ENCODE peak calls at places on chromosomes 16 and 17, in six cellular contexts. O, U, J, R, W and M are unnamed samples.

GRCh38 chr17:77914440-77915254 is 43.9 kb upstream of the TNRC6C start:
- DNase-seq in U (peak), J (no peak), W (no peak), O (no peak), R (no peak), M (no peak)

GRCh38 chr17:50533185-50533584 is 650 bp downstream of the EPN3 start:
- DNase-seq in U (no peak), J (no peak), O (no peak), R (peak), W (no peak), M (no peak)

GRCh38 chr16:24721830-24722238 is 7.6 kb upstream of the TNRC6A start:
- DNase-seq in J (no peak), O (peak), R (peak), U (no peak), W (no peak), M (no peak)

GRCh38 chr17:38528101-38528500 is 77.7 kb downstream of the SRCIN1 start:
- DNase-seq in R (no peak), W (no peak), O (no peak), J (no peak), U (no peak), M (no peak)

GRCh38 chr16:24973771-24974461 is 41.3 kb downstream of the ARHGAP17 start:
- DNase-seq in U (no peak), J (no peak), R (no peak), O (no peak), W (no peak), M (no peak)

GRCh38 chr16:59060212-59060611 is 326.1 kb upstream of the GOT2 start:
- DNase-seq in O (no peak), R (no peak), J (no peak), W (peak), U (no peak), M (no peak)

GRCh38 chr16:66970775-66971725 is 10.0 kb downstream of the CES3 start:
- DNase-seq in U (no peak), W (peak), O (no peak), R (no peak), J (no peak), M (no peak)

GRCh38 chr17:76161113-76161512 is 20.1 kb upstream of the FOXJ1 start:
- DNase-seq in R (no peak), U (no peak), O (no peak), W (no peak), J (no peak), M (no peak)

GRCh38 chr17:7380855-7381683 is at the start of gene TNK1:
- DNase-seq in W (no peak), U (no peak), J (no peak), R (no peak), O (no peak), M (no peak)

GRCh38 chr17:28985950-28986713 is 19.7 kb downstream of the SEZ6 start:
- DNase-seq in R (no peak), W (no peak), O (no peak), U (no peak), J (no peak), M (no peak)

GRCh38 chr17:64171041-64171440 is 41.1 kb upstream of the ERN1 start:
- DNase-seq in U (no peak), O (no peak), W (no peak), J (no peak), R (no peak), M (no peak)

GRCh38 chr17:36183811-36184765 is 7.7 kb upstream of the TBC1D3B start:
- DNase-seq in U (no peak), J (no peak), O (no peak), W (no peak), R (peak), M (no peak)
- H3K4me3 ChIP-seq in U (peak), J (no peak), O (peak), W (no peak), R (no peak), M (no peak)

GRCh38 chr16:3876160-3876559 is 4.4 kb downstream of the CREBBP start:
- DNase-seq in R (no peak), W (no peak), O (no peak), J (no peak), U (no peak), M (no peak)

GRCh38 chr16:3873482-3874173 is 6.9 kb downstream of the CREBBP start:
- DNase-seq in J (no peak), W (peak), R (no peak), U (no peak), O (no peak), M (no peak)

GRCh38 chr16:3876695-3877094 is 3.8 kb downstream of the CREBBP start:
- DNase-seq in R (no peak), J (no peak), O (no peak), W (peak), U (no peak), M (no peak)

GRCh38 chr16:3874242-3874641 is 6.3 kb downstream of the CREBBP start:
- DNase-seq in U (no peak), J (no peak), O (no peak), R (no peak), W (no peak), M (no peak)

DNA sequence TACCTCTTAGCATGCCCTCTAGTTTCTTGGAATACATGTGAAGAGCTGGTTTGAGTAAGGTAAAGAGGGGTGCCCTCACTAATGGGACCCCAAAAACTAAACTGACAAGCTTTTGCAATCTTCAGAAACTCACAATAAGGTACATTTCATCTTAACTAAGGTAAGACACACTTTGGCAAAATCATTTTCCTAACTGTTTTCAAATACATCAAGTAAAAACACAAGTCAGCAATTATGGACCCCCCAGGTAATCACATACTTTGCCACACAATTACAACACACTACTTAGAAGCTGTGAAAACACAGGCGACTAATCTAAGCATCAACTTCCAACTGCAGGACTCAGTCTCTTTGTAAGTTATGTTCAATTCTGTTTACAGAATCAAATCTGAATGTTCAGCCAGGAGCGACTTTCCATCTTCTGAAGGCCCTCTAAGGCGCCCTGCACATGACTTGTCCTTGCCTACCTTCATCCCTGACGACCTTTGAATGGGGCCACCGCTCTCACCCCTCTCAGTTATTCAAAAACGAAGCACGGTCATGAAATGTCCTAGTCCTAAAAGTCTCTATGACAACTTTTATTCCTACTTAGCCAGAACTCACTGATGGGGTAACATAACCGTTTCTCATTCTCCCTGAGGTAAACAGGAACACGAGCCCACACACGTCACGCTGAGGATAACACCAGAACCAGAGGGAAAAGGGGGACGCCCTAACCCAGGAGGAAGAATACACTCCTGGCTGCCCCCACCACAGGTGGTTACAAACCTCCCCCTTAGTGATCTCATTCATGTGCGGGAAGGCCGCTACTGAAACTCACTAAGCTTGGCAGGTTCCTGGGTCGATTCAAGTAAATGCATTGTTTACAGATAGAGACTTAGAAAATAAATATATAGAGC is 5.5 kb downstream of the CREBBP start:
- DNase-seq in W (no peak), J (no peak), U (no peak), R (no peak), O (no peak), M (no peak)
- H3K4me3 ChIP-seq in W (no peak), J (no peak), U (no peak), R (no peak), O (no peak), M (no peak)

DNA sequence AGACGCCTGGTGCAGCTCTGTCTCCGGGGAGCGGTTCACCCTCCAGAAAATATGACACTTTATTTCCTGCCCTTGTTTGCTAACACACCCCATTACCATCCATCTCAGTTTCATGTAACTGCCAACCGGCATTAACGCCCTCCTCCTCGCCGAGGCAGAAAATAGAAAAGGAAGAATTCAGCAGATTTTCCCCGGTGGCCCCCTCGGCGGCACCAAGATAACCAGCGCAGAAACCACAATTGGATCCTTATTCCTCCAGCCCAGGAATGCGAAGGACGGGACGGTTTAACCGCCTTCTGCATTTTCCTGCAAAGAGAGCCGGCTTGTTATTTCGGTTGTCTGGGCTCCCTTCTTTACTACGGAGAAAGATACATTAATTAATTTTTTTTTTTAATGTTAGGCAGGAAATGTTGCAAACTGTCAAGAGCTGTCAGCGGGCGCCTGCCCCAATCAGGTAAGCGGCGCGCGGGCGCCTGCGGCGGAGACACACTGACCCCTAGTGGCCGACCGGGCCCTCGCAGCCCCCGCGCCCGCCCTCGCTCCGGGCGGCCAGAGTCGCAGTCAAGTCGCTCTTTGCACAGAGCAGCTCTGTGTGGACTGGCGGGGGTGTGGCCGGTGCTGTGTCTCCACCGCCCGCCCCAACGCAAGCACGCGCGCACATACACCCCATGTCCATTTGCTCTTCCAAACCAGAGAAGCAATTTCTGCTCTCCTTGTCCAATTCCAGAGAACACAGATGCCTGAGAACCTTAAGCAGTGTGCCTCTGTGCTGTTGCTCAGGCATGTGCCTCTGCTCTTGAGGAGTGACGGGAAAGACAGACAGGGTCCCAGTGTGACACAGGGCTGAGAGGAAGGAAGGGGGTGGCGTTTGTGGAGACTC is 53.6 kb downstream of the C17orf67 start:
- DNase-seq in J (peak), U (peak), W (peak), O (peak), R (peak), M (peak)
- H3K4me3 ChIP-seq in J (no peak), U (peak), W (peak), O (peak), R (peak), M (peak)

GRCh38 chr17:30380106-30380420 is 1.3 kb downstream of the CPD start:
- DNase-seq in W (peak), U (no peak), R (peak), J (no peak), O (no peak), M (no peak)

GRCh38 chr17:30379303-30380105 is 777 bp downstream of the CPD start:
- DNase-seq in U (no peak), J (no peak), R (peak), W (no peak), O (peak), M (no peak)

GRCh38 chr17:30380643-30381419 is 2.1 kb downstream of the CPD start:
- DNase-seq in O (no peak), J (no peak), W (no peak), U (no peak), R (no peak), M (no peak)

GRCh38 chr17:30378797-30379302 is at the start of gene CPD:
- DNase-seq in W (peak), U (peak), J (peak), O (peak), R (peak), M (peak)

GRCh38 chr17:30382345-30382744 is 3.6 kb downstream of the CPD start:
- DNase-seq in R (no peak), O (no peak), J (no peak), W (no peak), U (no peak), M (no peak)
- H3K4me3 ChIP-seq in R (no peak), O (no peak), J (no peak), W (no peak), U (no peak), M (no peak)

DNA sequence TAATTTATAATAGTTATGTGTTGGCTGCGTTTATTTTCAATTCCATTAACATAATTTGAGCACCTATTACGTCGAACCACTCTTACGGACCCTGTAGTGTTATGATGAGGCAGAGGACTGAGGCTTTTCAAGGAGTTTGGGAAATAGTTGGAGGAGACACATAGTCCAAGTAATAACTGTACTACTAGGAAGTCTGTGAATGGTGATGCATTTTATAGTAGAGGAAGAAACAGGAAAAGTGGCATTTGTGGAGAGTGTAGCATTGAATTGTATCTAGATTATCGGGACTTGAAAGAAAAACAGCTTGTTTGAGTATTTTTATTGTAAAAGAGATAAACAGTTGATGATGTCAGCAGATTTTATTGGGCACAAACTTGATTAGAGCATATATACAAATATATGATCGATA is 1.7 kb downstream of the NFATC3 start:
- DNase-seq in J (no peak), O (no peak), W (no peak), R (no peak), U (no peak), M (no peak)
- H3K4me3 ChIP-seq in J (peak), O (peak), W (peak), R (peak), U (peak), M (peak)

GRCh38 chr17:917391-917811 is 62.2 kb downstream of the NXN start:
- DNase-seq in J (no peak), R (no peak), O (no peak), W (no peak), U (no peak), M (no peak)

GRCh38 chr17:921161-921560 is 58.4 kb downstream of the NXN start:
- DNase-seq in U (no peak), W (peak), O (no peak), R (no peak), J (no peak), M (no peak)

GRCh38 chr17:918102-918740 is 61.4 kb downstream of the NXN start:
- DNase-seq in W (no peak), R (no peak), O (no peak), U (no peak), J (no peak), M (no peak)

GRCh38 chr17:923633-924032 is 55.9 kb downstream of the NXN start:
- DNase-seq in J (no peak), U (no peak), O (no peak), R (no peak), W (no peak), M (no peak)

GRCh38 chr17:920190-920589 is 59.4 kb downstream of the NXN start:
- DNase-seq in O (no peak), R (no peak), J (no peak), W (no peak), U (no peak), M (no peak)
- H3K4me3 ChIP-seq in O (no peak), R (no peak), J (no peak), W (no peak), U (no peak), M (no peak)

GRCh38 chr17:72119280-72119962 is 1.4 kb upstream of the SOX9 start:
- DNase-seq in W (no peak), R (no peak), O (no peak), U (no peak), J (no peak), M (no peak)

GRCh38 chr17:72121164-72122001 is 563 bp downstream of the SOX9 start:
- DNase-seq in O (no peak), J (no peak), R (no peak), U (no peak), W (peak), M (peak)

GRCh38 chr17:72120878-72121163 is at the start of gene SOX9:
- DNase-seq in J (peak), U (peak), W (peak), O (no peak), R (no peak), M (peak)

GRCh38 chr17:72118588-72119279 is 2.1 kb upstream of the SOX9 start:
- DNase-seq in O (no peak), J (no peak), R (no peak), W (peak), U (peak), M (no peak)

GRCh38 chr17:72119963-72120877 is 600 bp upstream of the SOX9 start:
- DNase-seq in W (peak), O (no peak), R (no peak), J (no peak), U (peak), M (peak)
- H3K4me3 ChIP-seq in W (peak), O (no peak), R (no peak), J (peak), U (peak), M (peak)

DNA sequence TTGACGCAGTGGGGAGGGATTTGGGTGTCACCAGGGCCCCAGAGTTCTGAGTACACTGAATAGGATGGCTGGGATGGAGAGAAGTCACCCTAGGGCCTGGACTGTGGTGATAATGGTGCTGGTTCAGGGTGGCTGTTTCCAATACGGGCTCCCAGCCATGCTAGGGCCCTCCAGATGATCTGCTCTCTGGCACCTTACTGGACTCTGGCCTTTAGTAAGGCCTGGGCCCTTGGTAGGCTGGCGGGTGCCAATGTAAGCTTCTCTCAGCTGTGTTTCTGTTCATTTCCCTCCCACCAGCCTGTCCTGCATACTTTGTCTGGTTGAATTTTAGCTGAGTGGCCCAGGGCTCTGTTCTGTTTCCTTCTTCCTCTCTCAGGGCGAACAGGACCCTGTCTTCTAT is 2.8 kb downstream of the PLA2G15 start:
- DNase-seq in J (no peak), U (no peak), W (no peak), O (no peak), R (no peak), M (no peak)
- H3K4me3 ChIP-seq in J (no peak), U (no peak), W (no peak), O (no peak), R (no peak), M (no peak)

DNA sequence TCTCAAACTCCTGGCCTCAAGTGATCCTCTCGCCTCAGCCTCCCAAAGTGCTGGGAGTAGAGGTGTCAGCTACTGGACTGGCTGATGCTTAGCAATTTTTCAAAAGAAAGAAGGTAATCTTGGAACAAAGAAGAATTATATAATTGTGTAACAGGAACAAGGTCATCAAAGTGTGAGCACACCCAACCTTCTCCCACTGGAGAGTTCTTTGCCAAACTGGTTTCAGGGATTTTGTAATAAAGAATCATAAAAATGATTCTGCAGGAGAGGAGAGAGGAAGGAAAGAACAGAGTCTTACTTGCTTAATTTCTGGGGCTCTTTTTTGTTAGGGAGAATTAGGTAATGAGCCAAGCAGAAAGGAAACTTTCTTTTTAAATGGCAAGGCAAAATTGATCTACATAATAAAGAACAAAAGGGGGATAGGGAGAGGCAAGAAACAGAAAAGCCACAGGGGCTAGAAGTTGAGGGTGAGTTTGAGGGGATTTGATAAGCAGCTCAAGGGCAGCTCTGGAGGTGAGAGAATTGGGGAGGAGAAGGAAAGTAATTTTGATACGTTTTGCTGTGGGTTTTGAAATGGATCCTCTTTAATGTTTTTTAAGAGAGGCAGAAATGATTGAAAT is 21.3 kb downstream of the CHD9NB start:
- DNase-seq in J (no peak), O (no peak), U (no peak), W (no peak), R (no peak), M (no peak)
- H3K4me3 ChIP-seq in J (no peak), O (no peak), U (no peak), W (no peak), R (no peak), M (no peak)